ENCODE peak calls at places on chromosome 19, in six cellular contexts. O, Q, J, A, L and N are unnamed samples.

GRCh38 chr19:1082928-1083816 is 12.0 kb downstream of the POLR2E start:
- DNase-seq in L (no peak), O (no peak), J (no peak), A (no peak), Q (no peak), N (no peak)

GRCh38 chr19:39840492-39840891 is 5.7 kb downstream of the FBL start:
- DNase-seq in J (no peak), A (no peak), O (no peak), Q (no peak), L (no peak), N (no peak)

GRCh38 chr19:14305706-14306105 is 75.5 kb upstream of the ADGRE5 start:
- DNase-seq in O (no peak), L (no peak), J (no peak), A (no peak), Q (no peak), N (no peak)

GRCh38 chr19:39502640-39503417 is 4.1 kb downstream of the DLL3 start:
- DNase-seq in J (no peak), Q (peak; percentile 98), O (peak; percentile 63), A (no peak), L (no peak), N (peak; percentile 70)

GRCh38 chr19:10961073-10961762 is 388 bp downstream of the SMARCA4 start:
- DNase-seq in A (peak; percentile 61), J (peak; percentile 55), L (no peak), O (peak; percentile 28), Q (peak; percentile 95), N (peak; percentile 77)

GRCh38 chr19:10009269-10009665 is 1.0 kb downstream of the COL5A3 start:
- DNase-seq in Q (peak; percentile 99), A (no peak), J (no peak), O (peak; percentile 81), L (no peak), N (peak; percentile 79)

GRCh38 chr19:40528078-40528477 is 48.6 kb upstream of the SHKBP1 start:
- DNase-seq in O (no peak), J (no peak), A (no peak), Q (no peak), L (no peak), N (no peak)

GRCh38 chr19:32874605-32875004 is 5.0 kb upstream of the SLC7A9 start:
- DNase-seq in O (no peak), A (no peak), Q (peak; percentile 30), L (no peak), J (no peak), N (no peak)

GRCh38 chr19:10861118-10861651 is 10.2 kb upstream of the CARM1 start:
- DNase-seq in A (no peak), Q (peak; percentile 77), J (no peak), L (no peak), O (no peak), N (no peak)

GRCh38 chr19:38784224-38784623 is 4.8 kb upstream of the LGALS7B start:
- DNase-seq in J (no peak), A (no peak), L (no peak), Q (no peak), O (peak; percentile 87), N (no peak)

GRCh38 chr19:17821190-17821589 is at the start of gene INSL3:
- DNase-seq in J (no peak), O (no peak), L (no peak), Q (no peak), A (no peak), N (no peak)

GRCh38 chr19:31350693-31351211 is 1.5 kb upstream of the TSHZ3 start:
- DNase-seq in A (peak; percentile 3), O (peak; percentile 49), J (peak; percentile 46), L (no peak), Q (peak; percentile 88), N (peak; percentile 64)

GRCh38 chr19:13611596-13611995 is 105.3 kb upstream of the CACNA1A start:
- DNase-seq in J (no peak), O (no peak), A (peak; percentile 41), Q (no peak), L (no peak), N (no peak)

GRCh38 chr19:24033962-24034342 is 53.0 kb upstream of the ZNF254 start:
- DNase-seq in J (peak; percentile 46), O (peak; percentile 66), L (peak; percentile 24), A (peak; percentile 62), Q (peak; percentile 28), N (peak; percentile 57)

GRCh38 chr19:42281175-42282035 is 12.4 kb downstream of the CIC start:
- DNase-seq in L (no peak), O (peak; percentile 68), A (peak; percentile 82), Q (peak; percentile 89), J (peak; percentile 33), N (peak; percentile 74)

GRCh38 chr19:4851551-4852290 is 15.7 kb downstream of the PLIN3 start:
- DNase-seq in A (peak; percentile 14), L (no peak), Q (peak; percentile 97), J (peak; percentile 57), O (peak; percentile 49), N (peak; percentile 75)

GRCh38 chr19:48752511-48753365 is at the start of gene FUT1:
- DNase-seq in Q (peak; percentile 98), L (no peak), A (peak; percentile 98), O (no peak), J (peak; percentile 83), N (peak; percentile 80)